ENCODE peak calls at places on chromosome 3, in five cellular contexts. F, T, V, J and W are unnamed samples.
A peak's percentile ranks its signal among the peaks of the same experiment; 100 is the strongest.

GRCh38 chr3:149579838-149580542 is 77.8 kb downstream of the WWTR1 start:
- DNase-seq in F (no peak), T (no peak), V (no peak), J (no peak), W (no peak)

GRCh38 chr3:64684715-64685261 is 3.0 kb downstream of the ADAMTS9 start:
- DNase-seq in F (no peak), T (peak; percentile 47), V (peak; percentile 12), J (no peak), W (no peak)

GRCh38 chr3:25471081-25471768 is 43.2 kb downstream of the RARB start:
- DNase-seq in F (no peak), T (no peak), V (no peak), J (no peak), W (no peak)

GRCh38 chr3:66400381-66401156 is 100.3 kb downstream of the LRIG1 start:
- DNase-seq in F (no peak), T (no peak), V (no peak), J (no peak), W (peak; percentile 39)

GRCh38 chr3:131277836-131278497 is 103.6 kb upstream of the NUDT16 start:
- DNase-seq in F (no peak), T (no peak), V (no peak), J (no peak), W (no peak)

GRCh38 chr3:109927161-109927560 is 589.8 kb upstream of the DPPA4 start:
- DNase-seq in F (no peak), T (no peak), V (no peak), J (no peak), W (no peak)

GRCh38 chr3:64666171-64666581 is 21.6 kb downstream of the ADAMTS9 start:
- DNase-seq in F (no peak), T (no peak), V (no peak), J (no peak), W (no peak)

GRCh38 chr3:127049390-127049789 is 66.5 kb downstream of the PLXNA1 start:
- DNase-seq in F (no peak), T (no peak), V (no peak), J (no peak), W (no peak)

GRCh38 chr3:194586839-194587238 is 46.4 kb downstream of the TMEM44 start:
- DNase-seq in F (no peak), T (no peak), V (no peak), J (no peak), W (no peak)

GRCh38 chr3:14946749-14947104 is 656 bp upstream of the NR2C2 start:
- DNase-seq in F (no peak), T (no peak), V (no peak), J (peak; percentile 6), W (no peak)

GRCh38 chr3:20346369-20346768 is 160.4 kb upstream of the SGO1 start:
- DNase-seq in F (no peak), T (no peak), V (no peak), J (no peak), W (no peak)

GRCh38 chr3:36701903-36702374 is 62.4 kb downstream of the DCLK3 start:
- DNase-seq in F (no peak), T (no peak), V (no peak), J (no peak), W (no peak)

GRCh38 chr3:185316740-185317407 is 46.1 kb upstream of the MAP3K13 start:
- DNase-seq in F (no peak), T (no peak), V (no peak), J (peak; percentile 26), W (no peak)

GRCh38 chr3:8554725-8555621 is 53.4 kb downstream of the LMCD1 start:
- DNase-seq in F (no peak), T (peak; percentile 37), V (no peak), J (no peak), W (peak; percentile 45)

GRCh38 chr3:60603860-60604259 is 647.4 kb downstream of the FHIT start:
- DNase-seq in F (no peak), T (no peak), V (no peak), J (no peak), W (no peak)

GRCh38 chr3:139460096-139460495 is 16.2 kb downstream of the RBP2 start:
- DNase-seq in F (no peak), T (no peak), V (no peak), J (no peak), W (no peak)

GRCh38 chr3:51671090-51672082 is at the start of gene TEX264:
- DNase-seq in F (peak; percentile 74), T (peak; percentile 95), V (peak; percentile 59), J (peak; percentile 94), W (peak; percentile 68)

GRCh38 chr3:99850608-99851007 is 32.9 kb downstream of the CMSS1 start:
- DNase-seq in F (no peak), T (no peak), V (no peak), J (peak; percentile 91), W (no peak)

GRCh38 chr3:193882091-193882490 is 253.9 kb upstream of the HES1 start:
- DNase-seq in F (no peak), T (no peak), V (no peak), J (no peak), W (no peak)

GRCh38 chr3:151439652-151440125 is 21.2 kb downstream of the IGSF10 start:
- DNase-seq in F (no peak), T (no peak), V (no peak), J (peak; percentile 64), W (no peak)

GRCh38 chr3:17013050-17013449 is 128.3 kb downstream of the PLCL2 start:
- DNase-seq in F (no peak), T (no peak), V (no peak), J (no peak), W (peak; percentile 23)

GRCh38 chr3:50242778-50243551 is 7.0 kb downstream of the GNAI2 start:
- DNase-seq in F (no peak), T (peak; percentile 69), V (no peak), J (no peak), W (no peak)

GRCh38 chr3:11721114-11721440 is 77.4 kb upstream of the VGLL4 start:
- DNase-seq in F (no peak), T (no peak), V (no peak), J (no peak), W (no peak)

GRCh38 chr3:79361748-79362378 is 405.9 kb downstream of the ROBO1 start:
- DNase-seq in F (no peak), T (no peak), V (no peak), J (peak; percentile 60), W (no peak)

GRCh38 chr3:129122697-129123055 is 1.1 kb upstream of the RAB43 start:
- DNase-seq in F (no peak), T (no peak), V (no peak), J (no peak), W (no peak)

GRCh38 chr3:100159564-100160153 is 45.4 kb upstream of the FILIP1L start:
- DNase-seq in F (no peak), T (no peak), V (no peak), J (no peak), W (no peak)

GRCh38 chr3:186255703-186256331 is 106.2 kb downstream of the DGKG start:
- DNase-seq in F (no peak), T (no peak), V (no peak), J (no peak), W (peak; percentile 57)

GRCh38 chr3:61847784-61848462 is 286.6 kb downstream of the PTPRG start:
- DNase-seq in F (no peak), T (peak; percentile 57), V (no peak), J (no peak), W (no peak)

DNA sequence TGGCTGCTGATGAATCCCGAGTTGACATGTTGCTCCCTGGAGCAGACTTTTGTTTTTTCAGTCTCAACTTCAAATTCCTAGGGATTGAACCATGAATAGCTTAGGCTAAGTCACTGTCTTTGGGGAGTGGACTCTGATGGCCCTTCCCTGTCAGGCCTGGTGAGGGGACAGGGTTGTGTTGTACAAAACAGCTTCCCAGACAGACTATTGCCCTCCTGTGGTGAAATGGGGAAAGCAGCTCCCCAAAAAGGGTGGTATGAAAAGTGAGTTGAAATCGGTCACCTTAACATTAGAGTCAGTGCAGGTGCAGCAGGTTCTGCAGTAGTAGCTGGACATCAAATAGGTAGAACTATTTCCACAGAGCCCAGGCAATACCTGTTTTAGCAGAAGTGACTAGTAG is 775.6 kb downstream of the ROBO2 start:
- DNase-seq in F (no peak), T (no peak), V (no peak), J (peak; percentile 27), W (peak; percentile 36)
- TF ChIP-seq CTCF in F (no peak), T (no peak), V (peak; percentile 44), J (peak; percentile 21), W (peak; percentile 39)

GRCh38 chr3:170256597-170256996 is 34.4 kb downstream of the PRKCI start:
- DNase-seq in F (no peak), T (no peak), V (no peak), J (peak; percentile 12), W (no peak)
- TF ChIP-seq CTCF in F (no peak), T (no peak), V (no peak), J (no peak), W (no peak)

GRCh38 chr3:158908187-158908762 is 106.4 kb downstream of the MFSD1 start:
- DNase-seq in F (no peak), T (no peak), V (no peak), J (no peak), W (no peak)

GRCh38 chr3:158912621-158913020 is 110.8 kb downstream of the MFSD1 start:
- DNase-seq in F (no peak), T (no peak), V (no peak), J (no peak), W (no peak)

GRCh38 chr3:158911586-158911985 is 109.7 kb downstream of the MFSD1 start:
- DNase-seq in F (no peak), T (no peak), V (no peak), J (no peak), W (no peak)

GRCh38 chr3:158909870-158910269 is 108.0 kb downstream of the MFSD1 start:
- DNase-seq in F (no peak), T (no peak), V (no peak), J (no peak), W (no peak)

DNA sequence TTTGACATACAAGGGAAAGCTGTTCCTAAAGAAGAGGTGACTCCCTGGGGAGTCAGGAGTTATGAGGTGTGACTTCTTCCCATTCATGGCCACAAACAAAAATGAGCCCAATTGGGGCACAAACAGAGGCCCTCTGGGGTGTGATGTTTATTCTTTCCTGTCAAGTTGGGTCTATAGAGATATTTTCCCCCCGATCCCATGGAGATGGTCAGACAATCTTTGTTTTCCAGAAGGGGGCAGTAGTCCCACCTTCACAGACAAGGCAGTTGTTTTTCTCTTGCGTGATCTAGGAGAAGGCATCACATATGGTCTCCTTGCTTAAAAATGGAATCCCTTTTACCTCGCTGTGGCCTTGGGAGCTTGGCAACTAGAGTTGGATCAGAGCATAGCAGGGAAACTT is 110.3 kb downstream of the MFSD1 start:
- DNase-seq in F (no peak), T (no peak), V (no peak), J (no peak), W (no peak)
- TF ChIP-seq CTCF in F (no peak), T (no peak), V (peak; percentile 20), J (peak; percentile 17), W (no peak)

GRCh38 chr3:146637871-146638270 is 32.7 kb upstream of the PLSCR5 start:
- DNase-seq in F (no peak), T (no peak), V (no peak), J (no peak), W (no peak)

GRCh38 chr3:146640361-146640760 is 35.2 kb upstream of the PLSCR5 start:
- DNase-seq in F (no peak), T (no peak), V (no peak), J (no peak), W (peak; percentile 68)

GRCh38 chr3:146638718-146639117 is 33.6 kb upstream of the PLSCR5 start:
- DNase-seq in F (no peak), T (no peak), V (no peak), J (no peak), W (no peak)

GRCh38 chr3:146636881-146637280 is 31.7 kb upstream of the PLSCR5 start:
- DNase-seq in F (no peak), T (no peak), V (no peak), J (no peak), W (no peak)

GRCh38 chr3:146640955-146641867 is 36.1 kb upstream of the PLSCR5 start:
- DNase-seq in F (no peak), T (no peak), V (no peak), J (peak; percentile 59), W (no peak)
- TF ChIP-seq CTCF in F (no peak), T (peak; percentile 36), V (peak; percentile 68), J (peak; percentile 44), W (peak; percentile 86)